ENCODE peak calls at places on chromosomes 12 and 14, in seven cellular contexts. O is kidney; Q is GM12878; B is CD8-positive, alpha-beta memory T cell; S is mesenchymal stem cell; X is right atrium auricular region; R is A549. C is an unnamed sample.

GRCh38 chr14:68979722-68980552 is 835 bp upstream of the ACTN1 start:
- DNase-seq in O (peak; percentile 89), Q (no peak), B (no peak), S (peak; percentile 51), X (no peak), R (peak; percentile 59), C (no peak)

GRCh38 chr12:65695077-65695865 is 129.0 kb upstream of the HMGA2 start:
- DNase-seq in O (peak; percentile 84), Q (no peak), B (no peak), S (peak; percentile 99), X (no peak), R (peak; percentile 34), C (no peak)

GRCh38 chr12:42162198-42162597 is 17.5 kb upstream of the GXYLT1 start:
- DNase-seq in O (no peak), Q (no peak), B (no peak), S (no peak), X (no peak), R (no peak), C (no peak)

GRCh38 chr12:119157528-119157927 is 21.2 kb upstream of the HSPB8 start:
- DNase-seq in O (no peak), Q (no peak), B (no peak), S (no peak), X (peak; percentile 69), R (no peak), C (no peak)

GRCh38 chr14:65502676-65503124 is 90.2 kb downstream of the FUT8 start:
- DNase-seq in O (no peak), Q (peak; percentile 62), B (no peak), S (peak; percentile 26), X (no peak), R (no peak), C (no peak)

GRCh38 chr12:49174218-49174617 is 14.7 kb downstream of the TUBA1A start:
- DNase-seq in O (no peak), Q (no peak), B (no peak), S (no peak), X (no peak), R (no peak), C (no peak)

GRCh38 chr14:93741556-93742210 is 46.6 kb downstream of the PRIMA1 start:
- DNase-seq in O (no peak), Q (no peak), B (no peak), S (no peak), X (no peak), R (no peak), C (no peak)

GRCh38 chr12:116631619-116632018 is 72.4 kb downstream of the MAP1LC3B2 start:
- DNase-seq in O (no peak), Q (no peak), B (no peak), S (no peak), X (no peak), R (no peak), C (no peak)

GRCh38 chr14:68444449-68445168 is 348.3 kb downstream of the ZFP36L1 start:
- DNase-seq in O (no peak), Q (no peak), B (no peak), S (peak; percentile 33), X (no peak), R (no peak), C (no peak)

GRCh38 chr12:82019533-82019932 is 260.4 kb upstream of the PPFIA2 start:
- DNase-seq in O (no peak), Q (no peak), B (no peak), S (no peak), X (no peak), R (no peak), C (no peak)

GRCh38 chr12:116806845-116807440 is 68.8 kb downstream of the RNFT2 start:
- DNase-seq in O (no peak), Q (no peak), B (no peak), S (no peak), X (no peak), R (no peak), C (no peak)

GRCh38 chr14:58243790-58244555 is 670 bp upstream of the PSMA3 start:
- DNase-seq in O (no peak), Q (no peak), B (no peak), S (no peak), X (no peak), R (peak; percentile 45), C (no peak)

GRCh38 chr12:102659200-102659911 is 179.0 kb upstream of the IGF1 start:
- DNase-seq in O (no peak), Q (no peak), B (no peak), S (no peak), X (no peak), R (no peak), C (no peak)

GRCh38 chr14:55062517-55063351 is 11.3 kb downstream of the MAPK1IP1L start:
- DNase-seq in O (no peak), Q (no peak), B (no peak), S (no peak), X (no peak), R (no peak), C (no peak)

GRCh38 chr14:55071051-55071450 is 19.6 kb downstream of the MAPK1IP1L start:
- DNase-seq in O (no peak), Q (no peak), B (no peak), S (peak; percentile 47), X (no peak), R (no peak), C (no peak)

GRCh38 chr14:55066223-55066622 is 14.8 kb downstream of the MAPK1IP1L start:
- DNase-seq in O (no peak), Q (no peak), B (no peak), S (no peak), X (no peak), R (no peak), C (no peak)

DNA sequence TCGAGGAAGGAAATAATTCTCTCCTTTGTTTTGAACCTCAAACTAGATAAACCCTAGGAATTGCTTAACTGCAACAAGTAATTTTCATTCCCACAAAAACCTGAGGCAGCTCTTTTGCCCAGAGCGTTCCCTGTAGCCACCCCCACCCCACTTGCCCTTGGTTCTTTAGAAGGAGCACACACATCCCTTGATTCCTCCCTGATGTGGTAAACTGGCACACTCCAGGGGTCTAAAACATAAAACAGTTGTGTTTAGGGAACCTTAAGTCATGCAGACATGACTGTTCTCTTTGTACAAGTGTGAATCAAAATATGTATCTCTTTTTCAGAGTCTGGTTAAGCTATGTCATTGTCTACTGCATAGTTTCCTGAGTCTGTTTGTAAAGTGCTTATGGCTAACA is 14.0 kb downstream of the MAPK1IP1L start:
- DNase-seq in O (no peak), Q (no peak), B (no peak), S (no peak), X (no peak), R (no peak), C (no peak)
- H3K27ac ChIP-seq in O (no peak overlapping the region), Q (no peak overlapping the region), B (no peak overlapping the region), S (no peak overlapping the region), X (peak overlapping the region; percentile 31), R (no peak overlapping the region), C (peak overlapping the region; percentile 26)

GRCh38 chr12:68631177-68631576 is 20.5 kb downstream of the RAP1B start:
- DNase-seq in O (no peak), Q (no peak), B (no peak), S (no peak), X (no peak), R (no peak), C (no peak)
- H3K4me1 ChIP-seq in O (peaks cover 11% of the 10 kb centered on the region), Q (peaks cover 54% of the 10 kb centered on the region), B (peaks cover 75% of the 10 kb centered on the region), S (peaks cover 2% of the 10 kb centered on the region), X (no peaks in the 10 kb centered on the region), R (peaks cover 14% of the 10 kb centered on the region), C (peaks cover 70% of the 10 kb centered on the region)

GRCh38 chr12:58894040-58894439 is 26.3 kb downstream of the LRIG3 start:
- DNase-seq in O (no peak), Q (no peak), B (no peak), S (no peak), X (no peak), R (no peak), C (no peak)
- H3K27ac ChIP-seq in O (no peak overlapping the region), Q (no peak overlapping the region), B (no peak overlapping the region), S (no peak overlapping the region), X (no peak overlapping the region), R (no peak overlapping the region), C (peak overlapping the region; percentile 28)

GRCh38 chr14:54675236-54676125 is 108.6 kb downstream of the SAMD4A start:
- DNase-seq in O (no peak), Q (no peak), B (no peak), S (no peak), X (no peak), R (no peak), C (no peak)
- H3K4me1 ChIP-seq in O (peaks cover 8% of the 10 kb centered on the region), Q (peaks cover 14% of the 10 kb centered on the region), B (peaks cover 6% of the 10 kb centered on the region), S (peaks cover 8% of the 10 kb centered on the region), X (peaks cover 6% of the 10 kb centered on the region), R (peaks cover 31% of the 10 kb centered on the region), C (peaks cover 93% of the 10 kb centered on the region)

GRCh38 chr12:47192046-47192445 is 112.3 kb upstream of the AMIGO2 start:
- DNase-seq in O (no peak), Q (no peak), B (no peak), S (no peak), X (no peak), R (no peak), C (no peak)

GRCh38 chr12:47190271-47190750 is 110.6 kb upstream of the AMIGO2 start:
- DNase-seq in O (no peak), Q (no peak), B (no peak), S (no peak), X (no peak), R (peak; percentile 24), C (no peak)

GRCh38 chr12:47190905-47191304 is 111.1 kb upstream of the AMIGO2 start:
- DNase-seq in O (no peak), Q (no peak), B (no peak), S (no peak), X (no peak), R (no peak), C (no peak)

GRCh38 chr12:47188576-47189441 is 109.0 kb upstream of the AMIGO2 start:
- DNase-seq in O (no peak), Q (no peak), B (no peak), S (peak; percentile 51), X (no peak), R (no peak), C (no peak)

GRCh38 chr12:47189753-47190152 is 110.0 kb upstream of the AMIGO2 start:
- DNase-seq in O (no peak), Q (no peak), B (no peak), S (no peak), X (no peak), R (no peak), C (no peak)
- H3K27ac ChIP-seq in O (no peak overlapping the region), Q (no peak overlapping the region), B (no peak overlapping the region), S (no peak overlapping the region), X (no peak overlapping the region), R (peak overlapping the region; percentile 53), C (no peak overlapping the region)

GRCh38 chr14:56199095-56199975 is 81.1 kb downstream of the PELI2 start:
- DNase-seq in O (no peak), Q (peak; percentile 32), B (no peak), S (peak; percentile 100), X (peak; percentile 80), R (peak; percentile 63), C (peak; percentile 50)
- H3K4me1 ChIP-seq in O (peaks cover 23% of the 10 kb centered on the region), Q (peaks cover 22% of the 10 kb centered on the region), B (peaks cover 18% of the 10 kb centered on the region), S (peaks cover 10% of the 10 kb centered on the region), X (no peaks in the 10 kb centered on the region), R (peaks cover 34% of the 10 kb centered on the region), C (peaks cover 41% of the 10 kb centered on the region)

DNA sequence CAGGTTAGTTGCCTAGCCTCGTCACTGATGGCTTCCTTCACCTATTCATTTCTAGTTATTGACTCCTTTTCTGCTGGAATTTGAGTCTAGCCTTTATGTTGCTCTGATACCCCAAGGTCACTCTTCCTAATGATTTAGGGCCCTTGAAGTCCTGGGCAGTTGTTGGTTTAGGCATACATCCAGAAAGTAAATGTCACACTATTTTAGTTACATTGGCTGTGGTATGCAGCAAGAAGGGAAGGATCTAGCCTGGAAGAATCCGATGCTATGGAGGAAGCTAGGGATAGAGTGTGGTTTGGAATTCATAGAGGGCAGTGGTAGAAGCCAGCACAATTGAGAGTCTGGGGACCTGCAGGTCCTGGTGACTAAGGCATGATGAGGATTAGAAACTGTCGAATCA is 38.0 kb downstream of the RGS6 start:
- DNase-seq in O (no peak), Q (no peak), B (no peak), S (no peak), X (no peak), R (no peak), C (no peak)
- H3K27ac ChIP-seq in O (no peak overlapping the region), Q (no peak overlapping the region), B (no peak overlapping the region), S (no peak overlapping the region), X (peak overlapping the region; percentile 9), R (no peak overlapping the region), C (no peak overlapping the region)

C was measured in esophagus muscularis mucosa.